ENCODE peak calls at places on chromosomes 7 and 10, in nine cellular contexts. B, K, D, R, S, Z, W, P and G are unnamed samples.

GRCh38 chr10:122492006-122492405 is 30.7 kb downstream of the HTRA1 start:
- DNase-seq in B (no peak), K (no peak), D (no peak), R (no peak), S (no peak), Z (no peak), W (no peak), P (no peak), G (no peak)

GRCh38 chr10:30992671-30993070 is 39.0 kb downstream of the ZNF438 start:
- DNase-seq in B (no peak), K (no peak), D (no peak), R (no peak), S (no peak), Z (no peak), W (no peak), P (no peak), G (no peak)

GRCh38 chr10:47249881-47250280 is 50.1 kb upstream of the GDF10 start:
- DNase-seq in B (no peak), K (no peak), D (no peak), R (no peak), S (no peak), Z (no peak), W (no peak), P (no peak), G (no peak)

GRCh38 chr10:24363070-24363469 is 154.1 kb downstream of the KIAA1217 start:
- DNase-seq in B (no peak), K (no peak), D (no peak), R (no peak), S (no peak), Z (no peak), W (no peak), P (no peak), G (no peak)

GRCh38 chr10:89978081-89978480 is 276.7 kb downstream of the KIF20B start:
- DNase-seq in B (no peak), K (no peak), D (no peak), R (no peak), S (no peak), Z (no peak), W (no peak), P (no peak), G (no peak)

GRCh38 chr7:138338361-138338760 is 121.7 kb upstream of the TRIM24 start:
- DNase-seq in B (no peak), K (no peak), D (no peak), R (no peak), S (peak), Z (no peak), W (peak), P (no peak), G (no peak)

GRCh38 chr10:22253578-22253882 is 35.7 kb upstream of the EBLN1 start:
- DNase-seq in B (no peak), K (no peak), D (no peak), R (no peak), S (peak), Z (no peak), W (peak), P (no peak), G (no peak)

GRCh38 chr10:89295597-89295996 is 6.2 kb upstream of the IFIT2 start:
- DNase-seq in B (no peak), K (no peak), D (no peak), R (no peak), S (no peak), Z (peak), W (no peak), P (peak), G (no peak)

GRCh38 chr10:131176907-131177306 is 134.6 kb downstream of the TCERG1L start:
- DNase-seq in B (no peak), K (no peak), D (no peak), R (no peak), S (no peak), Z (no peak), W (no peak), P (no peak), G (no peak)

GRCh38 chr7:32058017-32058416 is 12.2 kb downstream of the PDE1C start:
- DNase-seq in B (no peak), K (no peak), D (no peak), R (no peak), S (no peak), Z (peak), W (no peak), P (no peak), G (no peak)

GRCh38 chr10:32939296-32940111 is 18.5 kb downstream of the ITGB1 start:
- DNase-seq in B (no peak), K (no peak), D (no peak), R (no peak), S (no peak), Z (no peak), W (no peak), P (no peak), G (no peak)

GRCh38 chr7:155587486-155587885 is 41.1 kb upstream of the CNPY1 start:
- DNase-seq in B (no peak), K (no peak), D (no peak), R (no peak), S (no peak), Z (no peak), W (no peak), P (no peak), G (no peak)

GRCh38 chr7:119999743-120000475 is 273.1 kb upstream of the KCND2 start:
- DNase-seq in B (no peak), K (no peak), D (no peak), R (no peak), S (no peak), Z (no peak), W (no peak), P (no peak), G (no peak)

GRCh38 chr7:152341039-152341913 is 94.5 kb downstream of the KMT2C start:
- DNase-seq in B (peak), K (peak), D (peak), R (no peak), S (peak), Z (peak), W (peak), P (peak), G (no peak)

GRCh38 chr7:110922906-110923305 is 168.0 kb upstream of the LRRN3 start:
- DNase-seq in B (peak), K (no peak), D (no peak), R (no peak), S (no peak), Z (peak), W (no peak), P (peak), G (no peak)

GRCh38 chr7:77897004-77897547 is 98.5 kb downstream of the PHTF2 start:
- DNase-seq in B (no peak), K (no peak), D (no peak), R (no peak), S (no peak), Z (no peak), W (no peak), P (no peak), G (no peak)

GRCh38 chr10:121813211-121813812 is 114.5 kb downstream of the ATE1 start:
- DNase-seq in B (no peak), K (no peak), D (no peak), R (no peak), S (no peak), Z (no peak), W (no peak), P (peak), G (no peak)

GRCh38 chr7:108716783-108717182 is 147.1 kb downstream of the DNAJB9 start:
- DNase-seq in B (no peak), K (no peak), D (no peak), R (no peak), S (no peak), Z (peak), W (no peak), P (peak), G (no peak)

GRCh38 chr10:132554053-132554990 is 16.7 kb downstream of the INPP5A start:
- DNase-seq in B (no peak), K (no peak), D (no peak), R (no peak), S (no peak), Z (no peak), W (no peak), P (no peak), G (no peak)

GRCh38 chr7:77258014-77258413 is 58.4 kb upstream of the FGL2 start:
- DNase-seq in B (no peak), K (no peak), D (no peak), R (no peak), S (peak), Z (peak), W (no peak), P (no peak), G (no peak)

GRCh38 chr10:124420254-124420653 is 1.5 kb upstream of the OAT start:
- DNase-seq in B (no peak), K (no peak), D (no peak), R (no peak), S (no peak), Z (no peak), W (no peak), P (no peak), G (no peak)

GRCh38 chr10:124418726-124419501 is at the start of gene OAT:
- DNase-seq in B (peak), K (peak), D (peak), R (no peak), S (peak), Z (peak), W (peak), P (peak), G (peak)

GRCh38 chr10:124416733-124417132 is 2.0 kb downstream of the OAT start:
- DNase-seq in B (no peak), K (no peak), D (no peak), R (no peak), S (no peak), Z (no peak), W (no peak), P (peak), G (no peak)

GRCh38 chr10:124417846-124418725 is 637 bp downstream of the OAT start:
- DNase-seq in B (no peak), K (peak), D (peak), R (no peak), S (peak), Z (peak), W (peak), P (peak), G (no peak)

GRCh38 chr10:124419635-124420034 is 912 bp upstream of the OAT start:
- DNase-seq in B (no peak), K (no peak), D (no peak), R (no peak), S (no peak), Z (no peak), W (no peak), P (no peak), G (no peak)
- H3K4me3 ChIP-seq in B (no peak), K (no peak), D (peak), R (no peak), S (no peak), Z (no peak), W (peak), P (no peak), G (no peak)

DNA sequence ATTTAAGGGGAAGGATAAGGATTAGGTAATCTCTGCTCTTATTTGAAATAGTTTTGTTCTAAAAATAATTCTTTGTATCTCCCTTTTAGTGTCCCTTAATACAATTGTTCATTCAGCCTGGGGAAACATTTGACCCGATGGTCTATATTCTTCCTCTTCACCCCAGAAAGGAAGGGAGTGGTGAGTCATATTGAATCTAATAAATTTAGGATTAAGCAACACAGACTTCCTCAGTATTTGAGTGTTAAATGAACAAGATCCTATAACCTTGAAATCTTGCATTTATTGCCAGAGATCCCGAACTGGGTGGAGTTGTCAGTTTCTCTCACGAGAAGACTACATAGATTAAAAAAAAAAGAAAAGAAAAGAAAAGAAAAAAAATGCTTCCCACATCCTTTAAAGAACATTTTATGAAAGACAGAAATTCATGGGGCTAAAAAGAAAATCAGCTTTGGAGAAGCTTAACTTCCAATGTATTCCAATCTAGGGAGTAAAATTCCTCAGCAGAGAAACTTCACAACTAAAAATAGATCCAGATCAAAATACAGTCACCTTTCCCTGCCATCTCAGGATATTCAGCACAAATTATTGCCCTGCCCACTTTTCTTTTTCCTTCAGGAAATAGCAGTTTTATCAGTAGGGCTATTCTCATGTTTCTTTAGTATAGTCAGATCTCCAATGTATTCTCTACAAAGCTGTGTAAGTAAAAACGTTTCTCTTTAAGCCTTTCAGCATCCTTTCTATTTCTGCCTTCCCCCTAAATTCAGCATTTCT is 82.2 kb downstream of the SEMA3D start:
- DNase-seq in B (peak), K (no peak), D (no peak), R (no peak), S (no peak), Z (peak), W (no peak), P (peak), G (no peak)
- H3K4me3 ChIP-seq in B (no peak), K (no peak), D (no peak), R (no peak), S (peak), Z (no peak), W (no peak), P (no peak), G (no peak)

GRCh38 chr10:15440204-15440711 is 69.2 kb upstream of the FAM171A1 start:
- DNase-seq in B (no peak), K (no peak), D (no peak), R (no peak), S (no peak), Z (no peak), W (no peak), P (no peak), G (no peak)

GRCh38 chr10:15436696-15437095 is 65.6 kb upstream of the FAM171A1 start:
- DNase-seq in B (no peak), K (no peak), D (no peak), R (no peak), S (no peak), Z (no peak), W (no peak), P (peak), G (no peak)

GRCh38 chr10:15444105-15445021 is 73.3 kb upstream of the FAM171A1 start:
- DNase-seq in B (no peak), K (no peak), D (no peak), R (no peak), S (no peak), Z (no peak), W (no peak), P (no peak), G (no peak)

GRCh38 chr10:15442056-15442455 is 71.0 kb upstream of the FAM171A1 start:
- DNase-seq in B (no peak), K (no peak), D (no peak), R (no peak), S (no peak), Z (no peak), W (no peak), P (no peak), G (no peak)

DNA sequence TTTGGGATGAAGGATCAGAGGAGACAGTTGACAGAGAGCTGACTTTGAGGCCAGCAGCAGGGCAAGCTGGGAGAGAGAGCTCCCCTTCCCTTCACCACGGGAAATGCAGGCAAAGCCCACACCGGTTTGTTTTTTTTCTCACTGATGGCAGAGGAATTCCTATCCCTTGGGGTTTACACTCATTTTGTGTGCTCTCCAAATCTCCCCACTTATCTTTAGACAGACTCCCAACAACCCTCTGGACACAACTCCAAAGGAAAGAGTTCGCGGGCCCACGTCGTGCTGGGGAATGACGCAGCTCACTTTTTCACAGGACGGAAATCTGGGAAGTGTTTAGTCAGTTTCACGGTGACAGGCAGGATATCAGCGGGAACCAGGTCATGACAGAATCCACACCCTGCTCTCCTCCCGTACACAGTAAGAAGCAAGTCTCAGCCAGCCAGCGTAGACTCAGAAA is 68.3 kb upstream of the FAM171A1 start:
- DNase-seq in B (no peak), K (no peak), D (no peak), R (no peak), S (peak), Z (no peak), W (peak), P (no peak), G (no peak)
- H3K4me3 ChIP-seq in B (no peak), K (no peak), D (peak), R (no peak), S (peak), Z (peak), W (peak), P (peak), G (no peak)

GRCh38 chr10:77702166-77702565 is 64.6 kb upstream of the KCNMA1 start:
- DNase-seq in B (peak), K (no peak), D (no peak), R (no peak), S (no peak), Z (peak), W (no peak), P (peak), G (no peak)

GRCh38 chr10:77699080-77699645 is 61.6 kb upstream of the KCNMA1 start:
- DNase-seq in B (no peak), K (no peak), D (no peak), R (no peak), S (no peak), Z (no peak), W (no peak), P (no peak), G (no peak)

GRCh38 chr10:77698267-77698932 is 60.8 kb upstream of the KCNMA1 start:
- DNase-seq in B (no peak), K (no peak), D (no peak), R (no peak), S (no peak), Z (no peak), W (no peak), P (no peak), G (no peak)

GRCh38 chr10:77696584-77696983 is 59.0 kb upstream of the KCNMA1 start:
- DNase-seq in B (no peak), K (no peak), D (no peak), R (no peak), S (no peak), Z (no peak), W (no peak), P (no peak), G (no peak)

GRCh38 chr10:77700086-77700485 is 62.5 kb upstream of the KCNMA1 start:
- DNase-seq in B (no peak), K (no peak), D (no peak), R (no peak), S (no peak), Z (no peak), W (no peak), P (no peak), G (no peak)
- H3K4me3 ChIP-seq in B (no peak), K (no peak), D (no peak), R (no peak), S (no peak), Z (no peak), W (no peak), P (no peak), G (no peak)

DNA sequence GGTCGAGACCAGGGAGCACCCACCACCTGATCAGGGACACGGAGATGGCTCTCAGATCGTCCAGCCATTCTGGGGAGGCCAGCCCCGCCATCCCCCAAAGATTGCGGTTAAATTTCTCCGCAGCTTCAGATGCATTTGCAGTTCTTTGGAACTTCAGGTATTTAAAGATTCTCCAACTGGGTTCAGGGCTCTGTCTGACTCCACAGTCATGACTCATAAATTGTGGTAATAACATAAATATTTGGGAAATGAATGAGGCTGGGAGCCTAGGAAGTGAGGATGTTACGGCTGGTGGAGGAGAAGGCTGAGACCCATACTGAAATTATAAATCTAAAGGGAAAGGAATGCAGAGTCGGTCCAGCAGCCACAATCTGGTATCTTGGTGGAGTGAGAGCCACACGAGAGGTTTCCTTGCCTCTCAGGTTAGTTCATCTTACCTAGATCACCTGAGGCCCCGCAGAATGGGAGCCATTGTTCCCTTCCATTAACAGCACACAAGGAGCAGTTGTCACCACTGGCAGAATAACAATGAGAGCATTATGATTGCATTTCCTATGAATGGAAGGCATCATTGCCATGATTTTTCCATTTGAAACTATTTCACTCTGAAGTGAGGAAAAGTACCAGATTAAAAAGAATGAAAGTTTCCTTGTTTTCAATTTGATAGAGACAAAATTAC is 26.7 kb upstream of the DNAJB6 start:
- DNase-seq in B (peak), K (no peak), D (peak), R (no peak), S (peak), Z (peak), W (no peak), P (peak), G (no peak)
- H3K4me3 ChIP-seq in B (no peak), K (no peak), D (no peak), R (no peak), S (no peak), Z (no peak), W (no peak), P (no peak), G (no peak)

GRCh38 chr7:140398821-140399220 is 491 bp upstream of the SLC37A3 start:
- DNase-seq in B (no peak), K (no peak), D (no peak), R (no peak), S (no peak), Z (no peak), W (no peak), P (no peak), G (no peak)

GRCh38 chr7:140400381-140400780 is 2.1 kb upstream of the SLC37A3 start:
- DNase-seq in B (no peak), K (no peak), D (no peak), R (no peak), S (no peak), Z (no peak), W (no peak), P (no peak), G (no peak)

GRCh38 chr7:140403878-140404564 is at the start of gene RAB19:
- DNase-seq in B (no peak), K (no peak), D (no peak), R (peak), S (no peak), Z (no peak), W (no peak), P (no peak), G (peak)

GRCh38 chr7:140402178-140402835 is 1.6 kb upstream of the RAB19 start:
- DNase-seq in B (peak), K (no peak), D (no peak), R (no peak), S (no peak), Z (peak), W (no peak), P (peak), G (no peak)

GRCh38 chr7:140404565-140405080 is 765 bp downstream of the RAB19 start:
- DNase-seq in B (no peak), K (no peak), D (no peak), R (no peak), S (no peak), Z (no peak), W (no peak), P (no peak), G (no peak)
- H3K4me3 ChIP-seq in B (no peak), K (no peak), D (no peak), R (no peak), S (no peak), Z (no peak), W (no peak), P (no peak), G (no peak)